ENCODE peak calls at places on chromosome 1, in seven cellular contexts. One of them, this sample, is unnamed.

GRCh38 chr1:91699339-91699970 is 186.5 kb downstream of the TGFBR3 start:
- DNase-seq in smooth muscle cell of the brain vasculature: peak; percentile 33
- DNase-seq in GM10248: no peak
- DNase-seq in cerebellar cortex: no peak
- DNase-seq in activated T-cell treated with anti-CD3 and anti-CD28 coated beads, Interleukin-2, amount 50 U/mL, for 72 hours: no peak
- DNase-seq in Calu3: no peak
- DNase-seq in HT-29: no peak
- DNase-seq in this sample: no peak

GRCh38 chr1:190474587-190475305 is 2.9 kb downstream of the BRINP3 start:
- DNase-seq in smooth muscle cell of the brain vasculature: no peak
- DNase-seq in GM10248: no peak
- DNase-seq in cerebellar cortex: peak; percentile 79
- DNase-seq in activated T-cell treated with anti-CD3 and anti-CD28 coated beads, Interleukin-2, amount 50 U/mL, for 72 hours: no peak
- DNase-seq in Calu3: no peak
- DNase-seq in HT-29: no peak
- DNase-seq in this sample: no peak

GRCh38 chr1:15308621-15309027 is 61.6 kb downstream of the FHAD1 start:
- DNase-seq in smooth muscle cell of the brain vasculature: no peak
- DNase-seq in GM10248: no peak
- DNase-seq in cerebellar cortex: no peak
- DNase-seq in activated T-cell treated with anti-CD3 and anti-CD28 coated beads, Interleukin-2, amount 50 U/mL, for 72 hours: no peak
- DNase-seq in Calu3: no peak
- DNase-seq in HT-29: no peak
- DNase-seq in this sample: no peak

GRCh38 chr1:19758227-19758830 is 41.4 kb downstream of the TMCO4 start:
- DNase-seq in smooth muscle cell of the brain vasculature: no peak
- DNase-seq in GM10248: no peak
- DNase-seq in cerebellar cortex: peak; percentile 42
- DNase-seq in activated T-cell treated with anti-CD3 and anti-CD28 coated beads, Interleukin-2, amount 50 U/mL, for 72 hours: no peak
- DNase-seq in Calu3: no peak
- DNase-seq in HT-29: no peak
- DNase-seq in this sample: no peak

GRCh38 chr1:27891196-27891889 is 19.0 kb downstream of the THEMIS2 start:
- DNase-seq in smooth muscle cell of the brain vasculature: no peak
- DNase-seq in GM10248: peak; percentile 58
- DNase-seq in cerebellar cortex: no peak
- DNase-seq in activated T-cell treated with anti-CD3 and anti-CD28 coated beads, Interleukin-2, amount 50 U/mL, for 72 hours: peak; percentile 67
- DNase-seq in Calu3: no peak
- DNase-seq in HT-29: no peak
- DNase-seq in this sample: peak; percentile 71

GRCh38 chr1:244027491-244027890 is 23.6 kb upstream of the ZBTB18 start:
- DNase-seq in smooth muscle cell of the brain vasculature: no peak
- DNase-seq in GM10248: no peak
- DNase-seq in cerebellar cortex: no peak
- DNase-seq in activated T-cell treated with anti-CD3 and anti-CD28 coated beads, Interleukin-2, amount 50 U/mL, for 72 hours: no peak
- DNase-seq in Calu3: no peak
- DNase-seq in HT-29: no peak
- DNase-seq in this sample: no peak

GRCh38 chr1:230518511-230518910 is 92.4 kb upstream of the PGBD5 start:
- DNase-seq in smooth muscle cell of the brain vasculature: no peak
- DNase-seq in GM10248: no peak
- DNase-seq in cerebellar cortex: no peak
- DNase-seq in activated T-cell treated with anti-CD3 and anti-CD28 coated beads, Interleukin-2, amount 50 U/mL, for 72 hours: no peak
- DNase-seq in Calu3: peak; percentile 38
- DNase-seq in HT-29: no peak
- DNase-seq in this sample: no peak

GRCh38 chr1:117070124-117070523 is 10.0 kb downstream of the TTF2 start:
- DNase-seq in smooth muscle cell of the brain vasculature: no peak
- DNase-seq in GM10248: no peak
- DNase-seq in cerebellar cortex: no peak
- DNase-seq in activated T-cell treated with anti-CD3 and anti-CD28 coated beads, Interleukin-2, amount 50 U/mL, for 72 hours: no peak
- DNase-seq in Calu3: no peak
- DNase-seq in HT-29: no peak
- DNase-seq in this sample: no peak

GRCh38 chr1:14804626-14805025 is 206.1 kb downstream of the KAZN start:
- DNase-seq in smooth muscle cell of the brain vasculature: no peak
- DNase-seq in GM10248: no peak
- DNase-seq in cerebellar cortex: no peak
- DNase-seq in activated T-cell treated with anti-CD3 and anti-CD28 coated beads, Interleukin-2, amount 50 U/mL, for 72 hours: peak; percentile 2
- DNase-seq in Calu3: peak; percentile 43
- DNase-seq in HT-29: peak; percentile 16
- DNase-seq in this sample: no peak